ENCODE peak calls at places on chromosomes 2 and 18, in five cellular contexts. F is GM23248, P is cardiac muscle cell, M is IMR-90, J is GM12865. X is an unnamed sample.

GRCh38 chr18:57497372-57498294 is 62.5 kb downstream of the ONECUT2 start:
- DNase-seq in F (peak), P (no peak), M (peak), J (no peak), X (no peak)

GRCh38 chr2:150480241-150480640 is 7.2 kb downstream of the RND3 start:
- DNase-seq in F (peak), P (no peak), M (peak), J (no peak), X (no peak)

GRCh38 chr18:3526421-3527354 is 76.7 kb downstream of the TGIF1 start:
- DNase-seq in F (peak), P (peak), M (peak), J (peak), X (no peak)

GRCh38 chr18:78826631-78827030 is 153.0 kb upstream of the SALL3 start:
- DNase-seq in F (no peak), P (no peak), M (no peak), J (no peak), X (no peak)

GRCh38 chr2:109401370-109401769 is 212.4 kb downstream of the SEPTIN10 start:
- DNase-seq in F (no peak), P (no peak), M (no peak), J (no peak), X (no peak)

GRCh38 chr18:34329840-34330239 is 105.1 kb upstream of the NOL4 start:
- DNase-seq in F (no peak), P (no peak), M (no peak), J (no peak), X (no peak)

GRCh38 chr2:9141706-9142460 is 64.7 kb upstream of the ASAP2 start:
- DNase-seq in F (no peak), P (no peak), M (no peak), J (no peak), X (no peak)

GRCh38 chr2:184596819-184597411 is 1.4 kb upstream of the ZNF804A start:
- DNase-seq in F (peak), P (peak), M (peak), J (no peak), X (no peak)

GRCh38 chr18:13159579-13159978 is 59.0 kb upstream of the LDLRAD4 start:
- DNase-seq in F (peak), P (peak), M (peak), J (peak), X (peak)

DNA sequence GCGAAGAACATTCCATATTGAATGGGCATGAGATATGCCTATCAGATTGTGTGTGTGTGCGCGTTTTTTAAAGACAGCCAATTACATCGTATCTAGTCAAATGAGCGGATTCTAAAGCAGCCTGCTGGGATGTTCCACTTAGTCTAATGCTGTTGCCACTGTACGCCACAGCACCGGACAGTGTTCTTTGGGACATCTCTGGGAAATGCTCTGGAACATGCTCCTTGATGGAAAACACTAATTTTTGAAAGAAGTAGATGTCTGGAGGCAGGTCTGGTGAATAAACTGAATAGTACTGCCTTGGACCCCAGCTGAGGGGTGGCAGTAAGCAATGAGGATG is 3.6 kb upstream of the TMEM150A start:
- DNase-seq in F (no peak), P (no peak), M (no peak), J (no peak), X (no peak)
- H3K4me3 ChIP-seq in F (peak), P (no peak), M (no peak), J (no peak), X (no peak)

GRCh38 chr18:59429608-59430007 is 70.5 kb upstream of the LMAN1 start:
- DNase-seq in F (no peak), P (no peak), M (no peak), J (no peak), X (no peak)
- H3K4me3 ChIP-seq in F (no peak), P (no peak), M (no peak), J (no peak), X (no peak)

GRCh38 chr2:110864176-110864575 is 131.8 kb downstream of the ACOXL start:
- DNase-seq in F (no peak), P (no peak), M (no peak), J (no peak), X (no peak)
- H3K4me3 ChIP-seq in F (no peak), P (no peak), M (no peak), J (no peak), X (no peak)

GRCh38 chr2:64931536-64932326 is 57.5 kb upstream of the SLC1A4 start:
- DNase-seq in F (no peak), P (no peak), M (no peak), J (peak), X (no peak)
- H3K4me3 ChIP-seq in F (no peak), P (no peak), M (no peak), J (peak), X (no peak)

DNA sequence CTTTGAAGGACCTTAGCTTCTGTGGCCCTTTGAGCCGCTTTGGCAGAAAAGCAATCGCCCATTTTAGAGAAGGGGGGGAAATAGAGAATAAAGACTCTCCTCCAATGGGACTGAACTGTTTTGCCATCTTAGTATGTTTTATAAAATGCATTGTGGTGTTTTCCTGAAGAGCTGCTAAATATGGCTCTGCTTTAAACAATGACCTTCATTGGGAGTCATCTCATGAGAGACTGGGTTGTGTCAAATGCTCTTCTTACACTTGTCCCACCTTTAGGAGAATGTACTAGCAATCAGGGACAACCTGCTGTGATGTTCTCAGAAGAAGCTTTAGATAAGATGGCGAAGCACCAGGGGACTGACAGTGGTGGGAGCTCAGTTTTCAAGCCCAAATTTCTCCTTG is 418.9 kb upstream of the POU3F3 start:
- DNase-seq in F (no peak), P (no peak), M (no peak), J (no peak), X (no peak)
- H3K4me3 ChIP-seq in F (no peak), P (no peak), M (no peak), J (peak), X (no peak)

DNA sequence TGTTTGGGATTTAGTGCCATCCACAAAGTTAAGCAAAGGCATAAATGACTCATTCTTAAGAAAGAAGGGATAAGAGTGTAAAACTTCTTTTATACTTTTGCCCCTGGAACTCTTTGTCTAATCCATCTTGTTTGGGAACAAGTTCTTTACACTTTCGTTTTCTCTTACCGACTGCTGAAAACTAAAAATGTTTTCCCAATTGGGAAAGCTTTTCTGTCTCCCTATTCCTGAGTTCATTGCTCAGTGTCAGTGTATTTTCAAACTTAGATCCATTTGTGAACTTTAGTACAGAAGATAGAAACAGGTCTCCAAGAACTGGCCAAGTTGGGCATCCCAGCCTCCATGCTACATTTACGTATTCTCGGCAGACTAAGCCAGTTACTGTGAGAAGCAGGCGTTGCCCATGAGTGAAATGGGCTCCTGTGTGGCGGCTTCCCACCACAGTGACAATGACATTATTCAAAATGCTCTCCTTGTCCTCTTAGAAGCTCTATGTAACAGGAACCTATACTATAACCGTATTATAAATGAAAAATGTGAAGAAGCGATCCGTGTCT is 51.7 kb downstream of the TGOLN2 start:
- DNase-seq in F (peak), P (no peak), M (no peak), J (no peak), X (no peak)
- H3K4me3 ChIP-seq in F (peak), P (no peak), M (no peak), J (no peak), X (peak)

GRCh38 chr2:26175716-26176615 is 3.1 kb downstream of the GAREM2 start:
- DNase-seq in F (no peak), P (no peak), M (no peak), J (no peak), X (no peak)

GRCh38 chr2:26175191-26175715 is 2.4 kb downstream of the GAREM2 start:
- DNase-seq in F (no peak), P (no peak), M (no peak), J (no peak), X (no peak)

GRCh38 chr2:26173596-26174482 is 951 bp downstream of the GAREM2 start:
- DNase-seq in F (no peak), P (no peak), M (no peak), J (no peak), X (no peak)

GRCh38 chr2:26172866-26173595 is at the start of gene GAREM2:
- DNase-seq in F (peak), P (no peak), M (no peak), J (no peak), X (no peak)

GRCh38 chr2:26174691-26175181 is 1.8 kb downstream of the GAREM2 start:
- DNase-seq in F (no peak), P (no peak), M (no peak), J (no peak), X (no peak)
- H3K4me3 ChIP-seq in F (no peak), P (no peak), M (no peak), J (no peak), X (no peak)

GRCh38 chr2:96202152-96202856 is 6.3 kb downstream of the STARD7 start:
- DNase-seq in F (peak), P (no peak), M (no peak), J (no peak), X (no peak)
- H3K4me3 ChIP-seq in F (peak), P (no peak), M (no peak), J (no peak), X (no peak)

GRCh38 chr2:144426981-144427479 is 92.9 kb downstream of the ZEB2 start:
- DNase-seq in F (peak), P (peak), M (peak), J (no peak), X (no peak)
- H3K4me3 ChIP-seq in F (no peak), P (no peak), M (no peak), J (no peak), X (no peak)